ENCODE peak calls at places on chromosomes 16 and 17, in six cellular contexts. L is DND-41, Y is H1, K is neuronal stem cell, R is IMR-90, N is PC-3. A is an unnamed sample.

GRCh38 chr16:49504626-49505025 is 131.0 kb downstream of the C16orf78 start:
- DNase-seq in L (no peak), Y (no peak), K (no peak), R (no peak), N (no peak), A (no peak)

GRCh38 chr17:82269138-82269881 is 4.2 kb downstream of the CSNK1D start:
- DNase-seq in L (no peak), Y (no peak), K (no peak), R (no peak), N (no peak), A (no peak)

GRCh38 chr17:48294989-48295892 is 134.8 kb downstream of the SKAP1 start:
- DNase-seq in L (no peak), Y (no peak), K (no peak), R (no peak), N (peak; percentile 63), A (peak; percentile 59)

GRCh38 chr16:85401917-85402766 is 211.0 kb upstream of the GSE1 start:
- DNase-seq in L (no peak), Y (no peak), K (no peak), R (no peak), N (no peak), A (no peak)

GRCh38 chr16:56961851-56962281 is at the start of gene CETP:
- DNase-seq in L (no peak), Y (no peak), K (no peak), R (no peak), N (no peak), A (no peak)

GRCh38 chr17:27609606-27610303 is 21.2 kb upstream of the LGALS9 start:
- DNase-seq in L (peak; percentile 46), Y (no peak), K (no peak), R (peak; percentile 27), N (peak; percentile 50), A (peak; percentile 33)

GRCh38 chr16:23317266-23317661 is 15.2 kb downstream of the SCNN1B start:
- DNase-seq in L (no peak), Y (no peak), K (no peak), R (no peak), N (peak; percentile 34), A (no peak)

GRCh38 chr17:49117581-49118230 is 14.9 kb upstream of the B4GALNT2 start:
- DNase-seq in L (no peak), Y (no peak), K (no peak), R (no peak), N (peak; percentile 39), A (no peak)

GRCh38 chr17:82534401-82534812 is 14.9 kb downstream of the FOXK2 start:
- DNase-seq in L (no peak), Y (no peak), K (no peak), R (no peak), N (no peak), A (no peak)

GRCh38 chr17:59504821-59505220 is 60.6 kb upstream of the DHX40 start:
- DNase-seq in L (no peak), Y (no peak), K (no peak), R (no peak), N (no peak), A (no peak)

GRCh38 chr17:79835470-79835899 is 3.8 kb downstream of the CBX4 start:
- DNase-seq in L (peak; percentile 17), Y (no peak), K (no peak), R (no peak), N (no peak), A (no peak)

DNA sequence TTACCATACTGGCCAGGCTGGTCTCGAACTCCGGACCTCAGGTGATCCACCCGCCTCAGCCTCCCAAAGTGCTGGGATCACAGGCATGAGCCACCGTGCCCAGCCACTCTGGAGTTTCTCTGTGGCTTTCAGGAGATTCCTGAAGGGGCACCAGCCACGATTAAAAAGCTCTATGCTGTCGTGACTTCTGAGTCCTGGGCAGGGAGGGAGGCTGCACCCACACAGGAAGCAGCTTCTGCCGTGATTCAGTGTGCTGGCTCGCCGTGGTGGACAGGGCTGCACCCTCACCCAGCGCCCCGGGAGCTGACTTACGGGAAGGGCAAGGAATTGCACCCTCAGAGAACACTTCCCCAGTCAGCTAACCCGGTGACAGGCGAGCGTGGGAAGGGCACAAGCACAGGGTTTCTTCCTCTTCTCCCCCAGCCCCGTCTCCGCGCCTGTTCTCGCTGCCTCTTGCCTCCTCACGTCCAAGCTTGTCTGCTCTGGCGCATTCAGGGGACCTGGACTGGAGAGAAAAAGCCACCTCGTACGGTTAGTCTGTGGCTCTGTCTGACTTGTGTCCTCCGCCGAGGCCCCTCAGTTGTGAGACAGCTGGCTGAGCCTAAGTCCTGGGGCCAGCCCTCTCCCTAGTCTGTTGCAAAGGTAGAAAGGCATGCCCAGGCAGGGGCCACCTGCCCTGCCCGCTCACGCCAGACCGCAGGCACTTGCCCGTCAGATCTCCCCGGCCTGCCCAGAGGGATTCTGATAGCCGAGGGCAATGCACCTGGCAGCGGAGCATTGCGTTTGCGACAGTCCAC is 145.0 kb downstream of the SEC14L1 start:
- DNase-seq in L (no peak), Y (no peak), K (no peak), R (peak; percentile 89), N (peak; percentile 97), A (peak; percentile 95)
- H3K4me3 ChIP-seq in L (no peak overlapping the region), Y (no peak overlapping the region), K (no peak overlapping the region), R (no peak overlapping the region), N (peak overlapping the region; percentile 58), A (no peak overlapping the region)

DNA sequence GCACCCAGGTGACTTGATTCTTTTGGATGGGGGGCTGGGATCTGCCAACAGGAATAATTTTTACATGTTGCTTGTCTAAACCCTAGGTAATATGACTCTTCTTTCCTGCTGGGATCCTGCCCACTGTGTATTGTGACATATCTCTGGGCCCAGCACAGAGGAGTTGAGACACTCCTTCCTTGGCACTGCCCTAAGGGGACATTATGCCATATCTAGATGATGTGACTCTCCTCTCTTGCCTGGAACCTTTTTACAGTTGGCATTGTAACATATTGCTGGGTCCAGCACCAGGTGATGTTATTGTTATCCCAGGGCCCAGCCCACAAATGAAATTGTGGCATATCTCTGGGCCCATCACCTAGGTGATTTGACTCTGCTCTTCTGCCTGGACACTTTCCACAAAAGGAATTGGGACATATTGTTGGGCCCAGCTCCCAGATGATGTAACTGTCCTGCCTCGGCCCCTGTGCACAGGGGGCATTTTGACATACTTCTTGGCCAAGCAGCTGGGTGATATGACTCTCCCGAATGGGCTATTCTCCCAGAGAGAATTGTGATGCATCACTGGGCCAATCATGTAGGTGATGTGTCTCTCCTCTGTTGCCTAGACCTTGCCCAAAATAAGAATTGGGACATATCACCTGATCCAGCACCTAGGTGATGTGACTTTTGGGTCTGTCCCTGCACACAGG is 1837.7 kb downstream of the TP53TG3F start:
- DNase-seq in L (no peak), Y (no peak), K (no peak), R (no peak), N (no peak), A (no peak)
- H2AFZ ChIP-seq in L (no peak overlapping the region), Y (no peak overlapping the region), K (no peak overlapping the region), R (no peak overlapping the region), N (no peak overlapping the region), A (no peak overlapping the region)

GRCh38 chr17:385836-386144 is 33.2 kb upstream of the RPH3AL start:
- DNase-seq in L (no peak), Y (no peak), K (no peak), R (no peak), N (no peak), A (no peak)
- H3K4me3 ChIP-seq in L (no peak overlapping the region), Y (peak overlapping the region; percentile 23), K (peak overlapping the region; percentile 40), R (peak overlapping the region; percentile 51), N (no peak overlapping the region), A (no peak overlapping the region)

GRCh38 chr17:64974750-64975317 is 55.6 kb upstream of the LRRC37A3 start:
- DNase-seq in L (no peak), Y (no peak), K (no peak), R (no peak), N (no peak), A (no peak)
- H2AFZ ChIP-seq in L (peak overlapping the region; percentile 65), Y (peak overlapping the region; percentile 70), K (peak overlapping the region; percentile 97), R (peak overlapping the region; percentile 100), N (peak overlapping the region; percentile 92), A (peak overlapping the region; percentile 66)

A was measured in mesenchymal stem cell.